ENCODE peak calls at places on chromosomes 11 and 22, in seven cellular contexts. S, L, E, D, U, B and R are unnamed samples.

GRCh38 chr11:133968300-133968699 is 11.5 kb upstream of the IGSF9B start:
- DNase-seq in S (no peak), L (no peak), E (no peak), D (no peak), U (no peak), B (no peak), R (no peak)

GRCh38 chr22:20844055-20845037 is 14.3 kb downstream of the PI4KA start:
- DNase-seq in S (no peak), L (no peak), E (no peak), D (no peak), U (no peak), B (no peak), R (no peak)

GRCh38 chr11:28984216-28984615 is 876.0 kb downstream of the METTL15 start:
- DNase-seq in S (no peak), L (no peak), E (no peak), D (no peak), U (no peak), B (no peak), R (no peak)

GRCh38 chr22:30649430-30650007 is 13.9 kb downstream of the SLC35E4 start:
- DNase-seq in S (peak; percentile 79), L (no peak), E (peak; percentile 99), D (peak; percentile 87), U (peak; percentile 50), B (peak; percentile 77), R (no peak)

GRCh38 chr11:121494355-121495099 is 41.8 kb upstream of the SORL1-AS1 start:
- DNase-seq in S (no peak), L (no peak), E (no peak), D (no peak), U (no peak), B (no peak), R (no peak)

GRCh38 chr11:105181100-105181499 is 41.5 kb upstream of the CARD18 start:
- DNase-seq in S (no peak), L (peak; percentile 10), E (peak; percentile 12), D (no peak), U (no peak), B (peak; percentile 67), R (no peak)

GRCh38 chr11:102530558-102530957 is at the start of gene MMP7:
- DNase-seq in S (no peak), L (no peak), E (peak; percentile 66), D (no peak), U (no peak), B (peak; percentile 66), R (peak; percentile 71)

GRCh38 chr11:121389651-121390050 is 62.5 kb upstream of the SORL1 start:
- DNase-seq in S (no peak), L (peak; percentile 84), E (no peak), D (no peak), U (no peak), B (no peak), R (peak; percentile 72)

GRCh38 chr11:30567148-30567547 is 19.0 kb downstream of the MPPED2 start:
- DNase-seq in S (no peak), L (no peak), E (no peak), D (no peak), U (no peak), B (peak; percentile 7), R (no peak)

GRCh38 chr11:41461057-41461681 is 1.7 kb upstream of the LRRC4C start:
- DNase-seq in S (no peak), L (no peak), E (no peak), D (no peak), U (no peak), B (no peak), R (peak; percentile 3)